ENCODE peak calls at places on chromosomes 12 and 14, in ten cellular contexts. P, F, M, X, Q, J, I, U, S and Y are unnamed samples.

GRCh38 chr12:97960741-97961608 is 498.4 kb downstream of the RMST start:
- DNase-seq in U (no peak), M (peak), F (no peak), J (peak), Q (no peak), S (peak), P (no peak), I (no peak), X (no peak), Y (no peak)

GRCh38 chr12:68352067-68352466 is 19.9 kb upstream of the MDM1 start:
- DNase-seq in P (no peak), J (no peak), U (no peak), M (no peak), X (no peak), S (no peak), F (no peak), I (no peak), Q (no peak), Y (no peak)

GRCh38 chr12:8590842-8591545 is 21.7 kb downstream of the AICDA start:
- DNase-seq in S (peak), I (no peak), F (no peak), P (no peak), U (no peak), M (no peak), J (no peak), Q (no peak), X (no peak), Y (no peak)

GRCh38 chr12:89351489-89352241 is 636 bp downstream of the DUSP6 start:
- DNase-seq in I (peak), Q (no peak), U (peak), X (peak), F (peak), S (peak), J (no peak), M (peak), P (no peak), Y (peak)

GRCh38 chr12:92551853-92552397 is 150.9 kb upstream of the PLEKHG7 start:
- DNase-seq in M (peak), P (no peak), J (no peak), I (no peak), F (no peak), U (no peak), Q (no peak), S (no peak), X (no peak), Y (no peak)

GRCh38 chr14:76771432-76771980 is 10.2 kb downstream of the VASH1 start:
- DNase-seq in M (no peak), J (no peak), U (peak), Q (no peak), P (no peak), I (no peak), X (no peak), S (peak), F (no peak), Y (no peak)

GRCh38 chr12:23055004-23055403 is 430.0 kb downstream of the ETNK1 start:
- DNase-seq in Q (no peak), J (peak), P (no peak), X (no peak), M (peak), F (no peak), S (peak), U (no peak), I (no peak), Y (no peak)

GRCh38 chr12:108839890-108840230 is 17.5 kb downstream of the SSH1 start:
- DNase-seq in M (no peak), J (no peak), X (no peak), I (no peak), P (no peak), U (no peak), Q (peak), F (peak), S (no peak), Y (no peak)

GRCh38 chr12:52796839-52797528 is 1.1 kb upstream of the KRT3 start:
- DNase-seq in S (no peak), P (no peak), I (no peak), X (no peak), Q (no peak), J (no peak), U (no peak), M (no peak), F (no peak), Y (no peak)

GRCh38 chr12:5586201-5586600 is 154.3 kb downstream of the NTF3 start:
- DNase-seq in F (no peak), U (no peak), X (no peak), S (no peak), P (peak), Q (no peak), J (peak), M (no peak), I (no peak), Y (no peak)

GRCh38 chr12:113241191-113242017 is 20.1 kb downstream of the TPCN1 start:
- DNase-seq in F (no peak), I (no peak), X (no peak), M (no peak), S (peak), P (peak), U (no peak), J (no peak), Q (no peak), Y (no peak)

GRCh38 chr12:70646850-70647249 is 9.6 kb upstream of the PTPRB start:
- DNase-seq in J (no peak), P (peak), X (no peak), I (no peak), M (no peak), S (no peak), Q (no peak), F (no peak), U (no peak), Y (no peak)

GRCh38 chr12:20808521-20808920 is 2.0 kb upstream of the SLCO1B3 start:
- DNase-seq in Q (no peak), J (no peak), U (no peak), S (no peak), F (no peak), P (no peak), X (no peak), M (no peak), I (no peak), Y (no peak)

GRCh38 chr12:49787672-49788071 is 40.5 kb downstream of the NCKAP5L start:
- DNase-seq in M (no peak), F (no peak), U (no peak), S (no peak), I (no peak), Q (no peak), J (no peak), P (no peak), X (no peak), Y (no peak)

GRCh38 chr12:49790741-49791140 is 37.5 kb downstream of the NCKAP5L start:
- DNase-seq in U (no peak), I (no peak), S (no peak), F (no peak), Q (no peak), X (no peak), M (no peak), J (no peak), P (no peak), Y (no peak)

GRCh38 chr12:49791156-49791555 is 37.1 kb downstream of the NCKAP5L start:
- DNase-seq in P (no peak), X (no peak), U (no peak), I (no peak), S (no peak), Q (no peak), J (no peak), M (no peak), F (no peak), Y (no peak)

GRCh38 chr12:49791700-49792099 is 36.5 kb downstream of the NCKAP5L start:
- DNase-seq in X (no peak), J (no peak), I (no peak), S (no peak), M (no peak), U (no peak), F (no peak), Q (no peak), P (no peak), Y (no peak)

DNA sequence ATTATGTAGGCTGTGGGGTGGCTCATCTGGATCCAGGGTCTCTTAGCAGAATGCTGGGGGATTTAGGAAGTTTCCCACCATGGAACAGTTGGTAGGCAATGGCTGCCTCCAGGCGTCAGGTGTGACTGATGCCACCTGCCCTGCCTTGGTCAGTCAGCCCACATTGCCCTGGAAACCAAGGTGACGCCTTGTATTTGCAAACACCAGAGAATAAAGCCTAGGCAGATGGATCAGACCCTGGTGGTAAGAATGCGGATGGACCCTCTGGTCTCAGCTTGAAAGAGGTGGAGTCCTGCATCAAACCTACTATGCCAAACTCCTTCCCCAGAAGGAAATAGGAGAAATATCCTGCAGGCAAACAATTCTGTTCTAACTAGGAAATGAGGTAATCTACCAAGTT is 38.2 kb downstream of the NCKAP5L start:
- DNase-seq in Q (no peak), U (no peak), S (peak), M (no peak), X (no peak), I (no peak), J (no peak), F (no peak), P (no peak), Y (no peak)
- TF ChIP-seq CTCF in Q (no peak), U (no peak), S (peak), M (peak), X (no peak), I (no peak), J (no peak), F (no peak), P (no peak), Y (no peak)

GRCh38 chr14:24481622-24482324 is 26.3 kb downstream of the CMA1 start:
- DNase-seq in U (no peak), M (peak), J (peak), P (no peak), Q (no peak), I (peak), S (peak), X (no peak), F (no peak), Y (peak)
- TF ChIP-seq CTCF in U (no peak), M (peak), J (peak), P (peak), Q (peak), I (peak), S (peak), X (no peak), F (peak), Y (no peak)

GRCh38 chr12:128796439-128797118 is 27.2 kb downstream of the SLC15A4 start:
- DNase-seq in P (no peak), Q (no peak), I (no peak), S (no peak), X (no peak), U (no peak), J (no peak), M (no peak), F (no peak), Y (no peak)

GRCh38 chr12:128800606-128801005 is 23.2 kb downstream of the SLC15A4 start:
- DNase-seq in X (no peak), P (no peak), J (no peak), M (no peak), U (no peak), I (no peak), S (no peak), Q (no peak), F (no peak), Y (no peak)

GRCh38 chr12:128795530-128796361 is 28.0 kb downstream of the SLC15A4 start:
- DNase-seq in P (no peak), F (no peak), J (no peak), I (no peak), M (no peak), X (no peak), S (no peak), Q (no peak), U (no peak), Y (no peak)

GRCh38 chr12:128797119-128798118 is 26.3 kb downstream of the SLC15A4 start:
- DNase-seq in Q (no peak), P (no peak), X (no peak), I (no peak), U (no peak), S (no peak), F (no peak), J (peak), M (no peak), Y (no peak)

DNA sequence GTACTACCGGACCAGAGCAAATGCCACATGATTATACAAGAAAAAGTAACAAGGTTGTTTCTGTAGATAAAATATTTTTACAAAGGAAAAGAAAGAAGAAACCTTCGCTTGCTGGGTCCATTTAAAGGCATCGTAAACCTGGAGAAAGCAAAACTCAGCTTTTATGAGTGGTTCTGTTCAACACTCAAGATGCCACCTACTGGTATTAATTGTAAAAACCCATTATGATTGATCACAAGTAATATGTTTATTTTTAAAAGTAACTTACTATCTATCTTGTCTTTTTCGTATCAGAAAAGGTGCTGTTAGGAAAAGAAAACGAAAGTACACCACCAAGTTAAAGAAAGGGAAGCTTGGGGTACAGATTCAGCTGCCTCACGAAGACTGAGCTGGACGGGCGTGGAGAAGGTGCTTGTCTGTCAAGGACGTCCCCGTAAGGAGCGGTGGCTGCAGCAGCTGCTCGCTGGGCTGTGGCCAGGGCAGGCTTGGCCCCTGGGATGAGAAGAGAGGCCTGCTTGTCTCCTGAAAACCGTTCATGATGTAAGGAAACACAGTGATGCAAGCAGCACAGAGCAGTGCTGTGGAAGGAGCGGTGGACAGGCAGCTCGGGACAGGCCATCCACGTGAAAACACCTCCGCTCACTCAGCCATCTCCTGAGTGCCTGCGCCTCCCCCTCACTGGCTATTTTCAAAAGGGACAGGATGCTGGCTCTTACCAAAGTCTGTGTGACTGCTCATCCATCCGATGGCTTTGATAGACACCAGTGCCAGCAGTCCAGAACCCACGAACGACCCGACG is 25.0 kb downstream of the SLC15A4 start:
- DNase-seq in I (peak), U (no peak), J (no peak), X (no peak), P (no peak), Q (no peak), S (no peak), M (no peak), F (no peak), Y (no peak)
- TF ChIP-seq CTCF in I (peak), U (no peak), J (peak), X (no peak), P (no peak), Q (peak), S (peak), M (peak), F (peak), Y (no peak)

DNA sequence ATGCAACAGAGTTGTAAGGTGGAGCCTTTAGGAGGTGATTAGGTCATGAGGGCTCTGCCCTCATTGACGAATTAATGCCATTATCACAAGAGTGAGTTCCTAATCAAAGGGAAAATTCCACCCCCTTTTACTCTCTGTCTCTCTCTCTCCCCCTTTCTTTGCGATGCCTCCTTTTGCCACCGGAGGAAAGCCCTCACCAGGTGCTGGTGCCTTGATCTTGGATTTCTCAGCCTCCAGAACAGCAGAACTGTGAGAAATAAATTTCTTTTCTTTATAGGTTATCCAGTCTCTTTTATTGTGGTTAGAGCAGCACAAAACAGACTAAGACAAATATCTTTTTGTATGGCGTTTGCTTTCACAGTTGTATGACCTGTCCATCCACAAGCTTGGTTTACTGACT is 180.0 kb upstream of the ARID2 start:
- DNase-seq in P (no peak), U (no peak), Q (no peak), F (no peak), M (no peak), S (no peak), X (no peak), I (no peak), J (no peak), Y (no peak)
- TF ChIP-seq CTCF in P (no peak), U (no peak), Q (no peak), F (no peak), M (no peak), S (peak), X (no peak), I (no peak), J (no peak), Y (no peak)

GRCh38 chr14:69535230-69535848 is 39.3 kb downstream of the CCDC177 start:
- DNase-seq in I (peak), Q (peak), J (peak), P (peak), U (no peak), F (no peak), X (peak), M (peak), S (peak), Y (no peak)
- TF ChIP-seq CTCF in I (peak), Q (peak), J (peak), P (peak), U (peak), F (peak), X (no peak), M (peak), S (peak), Y (no peak)

DNA sequence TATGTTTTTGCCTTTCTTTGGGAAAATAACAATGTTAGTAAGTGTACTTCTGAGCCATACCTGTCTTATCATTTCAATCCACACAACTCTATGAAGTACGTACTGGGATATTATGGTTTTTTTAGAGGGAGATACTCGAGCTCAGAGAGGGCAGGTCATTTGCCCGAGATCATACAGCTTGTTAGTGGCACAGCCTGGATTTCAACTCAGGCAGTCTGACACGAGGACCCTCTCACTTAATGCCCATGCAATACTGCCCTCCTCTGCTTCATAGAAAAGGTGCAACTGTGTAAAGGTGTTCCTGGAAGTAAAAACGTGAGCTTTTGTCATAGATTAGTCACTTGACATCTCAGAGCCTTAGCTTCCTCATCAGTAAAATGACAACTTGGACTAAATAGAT is 128.0 kb downstream of the NDUFA12 start:
- DNase-seq in M (peak), F (no peak), Q (no peak), X (no peak), I (no peak), J (peak), S (peak), U (no peak), P (no peak), Y (no peak)
- TF ChIP-seq CTCF in M (no peak), F (peak), Q (peak), X (no peak), I (peak), J (peak), S (peak), U (no peak), P (no peak), Y (no peak)

GRCh38 chr12:80193900-80194299 is 94.6 kb downstream of the OTOGL start:
- DNase-seq in M (no peak), Q (no peak), F (no peak), J (no peak), S (no peak), X (no peak), U (no peak), I (no peak), P (no peak), Y (no peak)

GRCh38 chr12:80195737-80196136 is 96.4 kb downstream of the OTOGL start:
- DNase-seq in S (no peak), F (no peak), Q (no peak), I (no peak), J (no peak), M (no peak), P (no peak), X (no peak), U (no peak), Y (no peak)

GRCh38 chr12:80196419-80196818 is 97.1 kb downstream of the OTOGL start:
- DNase-seq in S (no peak), P (no peak), F (no peak), U (no peak), M (no peak), J (no peak), I (no peak), Q (no peak), X (no peak), Y (no peak)

GRCh38 chr12:80192087-80192486 is 92.8 kb downstream of the OTOGL start:
- DNase-seq in F (no peak), X (no peak), M (no peak), Q (no peak), J (no peak), I (no peak), U (no peak), S (peak), P (no peak), Y (no peak)

DNA sequence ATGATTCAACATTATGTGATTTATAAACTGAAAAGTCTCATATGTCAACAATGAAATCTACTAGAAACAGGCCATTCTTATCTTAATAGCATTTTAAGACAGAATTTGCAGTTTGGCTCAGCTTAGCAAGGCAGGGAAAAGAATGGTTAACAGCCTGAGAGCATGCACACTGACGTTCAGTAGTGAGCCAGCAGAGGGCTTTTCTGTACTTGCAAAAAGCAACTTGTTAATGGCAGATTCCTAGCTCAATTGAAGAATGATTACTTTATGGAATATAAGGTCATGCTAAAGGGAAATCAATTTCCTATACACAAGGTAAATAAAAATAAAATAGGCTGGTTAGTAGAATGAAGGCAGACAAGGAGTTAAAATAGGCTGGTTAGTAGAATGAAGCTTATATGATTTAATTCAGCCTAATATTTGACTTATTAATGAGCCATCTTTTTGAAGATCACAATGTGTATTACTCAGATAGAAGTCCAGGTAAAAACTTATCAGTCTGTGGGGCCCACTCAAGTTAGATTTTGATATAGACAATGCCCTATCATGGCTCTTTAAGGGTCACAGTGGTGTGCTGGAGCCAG is 95.9 kb downstream of the OTOGL start:
- DNase-seq in Q (peak), X (no peak), F (no peak), P (peak), U (no peak), M (peak), S (peak), I (no peak), J (peak), Y (no peak)
- TF ChIP-seq CTCF in Q (peak), X (no peak), F (peak), P (peak), U (peak), M (peak), S (peak), I (peak), J (peak), Y (no peak)